ENCODE peak calls at places on chromosome 16, in six cellular contexts. M is CD8-positive, alpha-beta T cell; P is heart right ventricle; R is lower leg skin; W is upper lobe of right lung; S is CD4-positive, alpha-beta T cell. L is an unnamed sample.

GRCh38 chr16:35911899-35912298 is 2452.5 kb downstream of the TP53TG3F start:
- DNase-seq in M (no peak), P (no peak), R (no peak), W (no peak), S (no peak), L (no peak)

GRCh38 chr16:4176794-4177438 is 60.7 kb upstream of the ADCY9 start:
- DNase-seq in M (no peak), P (no peak), R (no peak), W (no peak), S (no peak), L (no peak)

GRCh38 chr16:85137323-85138072 is 25.2 kb upstream of the CIBAR2 start:
- DNase-seq in M (peak; percentile 10), P (peak; percentile 93), R (peak; percentile 90), W (peak; percentile 96), S (no peak), L (peak; percentile 80)

GRCh38 chr16:89545831-89546574 is 14.5 kb upstream of the RPL13 start:
- DNase-seq in M (no peak), P (no peak), R (no peak), W (peak; percentile 82), S (no peak), L (no peak)

GRCh38 chr16:51982715-51983680 is 563.9 kb downstream of the TOX3 start:
- DNase-seq in M (no peak), P (peak; percentile 35), R (no peak), W (no peak), S (no peak), L (no peak)

GRCh38 chr16:49281843-49282642 is 405 bp upstream of the CBLN1 start:
- DNase-seq in M (no peak), P (peak; percentile 84), R (peak; percentile 52), W (peak; percentile 94), S (no peak), L (no peak)

GRCh38 chr16:70410736-70411135 is 28.2 kb downstream of the ST3GAL2 start:
- DNase-seq in M (no peak), P (no peak), R (no peak), W (no peak), S (no peak), L (no peak)

GRCh38 chr16:79943738-79944137 is 343.2 kb upstream of the MAF start:
- DNase-seq in M (no peak), P (no peak), R (no peak), W (no peak), S (no peak), L (no peak)

GRCh38 chr16:4319454-4319853 is 3.6 kb downstream of the GLIS2 start:
- DNase-seq in M (peak; percentile 60), P (no peak), R (no peak), W (peak; percentile 73), S (no peak), L (no peak)

GRCh38 chr16:67598527-67598926 is 36.2 kb downstream of the CTCF start:
- DNase-seq in M (no peak), P (no peak), R (no peak), W (no peak), S (no peak), L (no peak)

GRCh38 chr16:88804173-88804551 is 573 bp downstream of the CDT1 start:
- DNase-seq in M (no peak), P (no peak), R (no peak), W (no peak), S (no peak), L (no peak)

GRCh38 chr16:31700200-31700529 is 172.5 kb downstream of the AHSP start:
- DNase-seq in M (no peak), P (no peak), R (no peak), W (no peak), S (no peak), L (no peak)

GRCh38 chr16:84404324-84404723 is 36.0 kb downstream of the ATP2C2 start:
- DNase-seq in M (no peak), P (no peak), R (no peak), W (no peak), S (no peak), L (no peak)

GRCh38 chr16:30773826-30774225 is 11.7 kb downstream of the RNF40 start:
- DNase-seq in M (no peak), P (no peak), R (no peak), W (no peak), S (no peak), L (no peak)

GRCh38 chr16:76490240-76490639 is 213.0 kb downstream of the CNTNAP4 start:
- DNase-seq in M (no peak), P (no peak), R (no peak), W (no peak), S (no peak), L (no peak)

GRCh38 chr16:10526962-10527361 is 53.4 kb downstream of the EMP2 start:
- DNase-seq in M (no peak), P (no peak), R (no peak), W (no peak), S (no peak), L (no peak)

GRCh38 chr16:71247478-71247877 is 17.0 kb upstream of the HYDIN start:
- DNase-seq in M (no peak), P (no peak), R (no peak), W (no peak), S (no peak), L (no peak)

GRCh38 chr16:73068546-73069401 is 20.8 kb upstream of the ZFHX3 start:
- DNase-seq in M (no peak), P (peak; percentile 79), R (no peak), W (peak; percentile 90), S (no peak), L (peak; percentile 95)

GRCh38 chr16:87570564-87570937 is 31.8 kb upstream of the JPH3 start:
- DNase-seq in M (no peak), P (no peak), R (no peak), W (no peak), S (no peak), L (no peak)

GRCh38 chr16:87570938-87571867 is 31.1 kb upstream of the JPH3 start:
- DNase-seq in M (no peak), P (peak; percentile 40), R (peak; percentile 36), W (peak; percentile 77), S (no peak), L (no peak)

GRCh38 chr16:87575027-87575804 is 27.1 kb upstream of the JPH3 start:
- DNase-seq in M (no peak), P (no peak), R (no peak), W (no peak), S (no peak), L (no peak)

GRCh38 chr16:87571868-87572244 is 30.5 kb upstream of the JPH3 start:
- DNase-seq in M (no peak), P (no peak), R (no peak), W (no peak), S (no peak), L (no peak)

GRCh38 chr16:87572959-87573358 is 29.3 kb upstream of the JPH3 start:
- DNase-seq in M (no peak), P (no peak), R (no peak), W (no peak), S (no peak), L (no peak)
- TF ChIP-seq CTCF in M (no peak), P (no peak), R (no peak), W (no peak), S (no peak), L (no peak)

DNA sequence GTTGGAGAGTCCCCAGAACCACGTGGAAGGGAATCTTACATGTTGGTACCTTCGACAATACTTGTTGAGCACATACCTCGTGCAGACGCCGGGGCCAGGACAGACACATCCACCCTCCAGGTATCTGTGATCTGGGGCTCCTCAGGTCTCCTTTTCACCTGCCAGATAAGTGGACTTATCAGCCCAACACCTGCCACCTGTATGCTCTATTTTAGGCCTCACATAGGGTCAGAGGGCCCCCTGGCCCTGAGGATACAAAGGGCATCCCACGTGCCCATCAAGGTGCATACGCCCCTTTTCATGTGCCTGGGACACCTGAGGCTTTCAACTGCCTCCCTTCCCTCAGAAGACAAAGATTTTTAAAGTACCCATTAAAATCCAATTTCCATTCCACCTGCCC is 212.7 kb downstream of the MRTFB start:
- DNase-seq in M (no peak), P (no peak), R (no peak), W (no peak), S (no peak), L (no peak)
- TF ChIP-seq CTCF in M (no peak), P (no peak), R (no peak), W (no peak), S (no peak), L (no peak)

DNA sequence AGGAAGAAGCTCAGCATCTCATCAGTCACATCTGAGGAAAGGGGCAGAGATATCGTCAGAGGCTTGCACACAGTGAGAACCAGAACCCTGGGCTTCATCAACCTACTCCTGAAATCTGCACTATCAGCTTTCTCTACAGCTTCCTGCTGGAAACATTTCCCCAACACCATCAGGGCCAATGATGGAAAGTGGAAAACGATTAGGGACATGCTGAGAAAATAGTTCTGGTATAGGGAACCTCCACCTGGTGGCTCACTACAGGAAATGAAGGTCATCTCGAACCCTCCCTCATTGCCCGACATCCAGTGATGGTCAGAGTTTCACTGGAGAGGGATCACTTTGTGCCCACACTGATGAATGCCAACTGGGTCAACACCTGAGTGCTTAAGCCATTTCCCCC is 43.0 kb upstream of the GSG1L start:
- DNase-seq in M (no peak), P (no peak), R (no peak), W (no peak), S (no peak), L (no peak)
- TF ChIP-seq CTCF in M (no peak), P (no peak), R (no peak), W (no peak), S (no peak), L (no peak)

DNA sequence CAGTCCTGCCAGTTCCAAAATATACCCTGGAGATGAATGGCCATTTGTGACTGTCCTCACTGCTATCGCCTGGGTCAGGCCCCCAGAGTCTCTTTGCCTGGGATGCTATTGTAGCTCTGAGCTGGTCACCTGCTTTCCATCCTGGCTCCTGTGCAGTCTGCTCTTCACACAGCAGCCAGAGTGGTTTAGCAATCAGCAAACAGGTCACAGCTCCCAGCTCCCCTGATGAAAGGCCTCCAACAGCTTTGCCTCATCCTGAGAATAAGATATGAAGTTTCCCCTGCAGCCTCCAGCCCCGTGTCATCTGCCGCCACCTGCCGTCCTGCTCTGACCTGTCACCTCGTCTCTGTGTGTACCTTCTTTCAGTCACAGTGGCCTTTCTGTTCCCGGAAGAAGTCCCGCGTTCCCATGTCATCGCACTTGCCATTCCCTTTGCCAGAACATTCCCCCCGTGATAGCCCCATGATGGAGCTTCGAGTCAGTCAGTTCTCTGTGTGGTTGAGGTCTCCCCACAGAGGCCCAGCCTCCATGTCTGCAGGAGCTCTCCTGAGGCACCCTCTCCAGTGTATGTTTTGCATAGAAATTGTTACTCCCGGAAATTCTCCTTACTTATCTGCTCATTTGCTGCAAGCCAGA is 281.5 kb downstream of the SNX29 start:
- DNase-seq in M (no peak), P (no peak), R (no peak), W (no peak), S (no peak), L (no peak)
- TF ChIP-seq CTCF in M (no peak), P (no peak), R (no peak), W (no peak), S (no peak), L (no peak)

DNA sequence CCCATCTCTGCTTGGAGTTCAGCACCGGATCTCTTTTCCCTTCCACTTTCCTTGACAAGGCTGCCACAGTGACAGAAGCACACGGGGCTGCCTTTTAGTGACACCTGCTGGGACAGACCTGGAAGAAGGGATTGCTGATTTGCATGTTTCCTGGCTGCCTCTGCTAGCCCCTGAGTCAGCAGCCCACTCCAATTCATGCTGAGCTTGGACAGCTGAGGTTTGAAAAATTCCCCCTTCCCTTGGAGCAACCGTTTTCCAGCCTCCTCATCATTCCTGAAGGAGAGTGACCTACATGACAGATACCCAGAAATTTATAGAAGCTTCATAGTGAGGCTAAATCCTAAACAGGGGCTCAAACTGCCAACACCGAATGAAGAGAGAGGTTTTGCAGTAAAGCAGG is 18.8 kb upstream of the RBL2 start:
- DNase-seq in M (no peak), P (no peak), R (no peak), W (no peak), S (no peak), L (no peak)
- TF ChIP-seq CTCF in M (no peak), P (no peak), R (no peak), W (no peak), S (no peak), L (no peak)